ENCODE peak calls at places on chromosomes 3 and 15, in five cellular contexts. X, V, U, O and K are unnamed samples.

GRCh38 chr3:52291508-52292181 is 4.0 kb downstream of the GLYCTK start:
- DNase-seq in U (no peak), O (peak), X (no peak), V (no peak), K (peak)

GRCh38 chr15:82556315-82557035 is 16.2 kb upstream of the RPS17 start:
- DNase-seq in X (no peak), V (no peak), O (no peak), U (no peak), K (no peak)

GRCh38 chr3:186783731-186784515 is 546 bp downstream of the EIF4A2 start:
- DNase-seq in V (peak), O (peak), X (peak), U (peak), K (peak)

GRCh38 chr3:183807329-183807728 is 18.0 kb downstream of the MAP6D1 start:
- DNase-seq in X (no peak), V (no peak), U (no peak), O (no peak), K (no peak)

GRCh38 chr15:98580577-98580976 is 67.8 kb upstream of the IGF1R start:
- DNase-seq in O (no peak), V (no peak), U (no peak), X (no peak), K (peak)

GRCh38 chr3:106822204-106822603 is 555.0 kb upstream of the CCDC54 start:
- DNase-seq in V (no peak), X (no peak), U (no peak), O (no peak), K (no peak)

GRCh38 chr3:55245391-55245790 is 241.7 kb downstream of the WNT5A start:
- DNase-seq in X (no peak), O (no peak), V (peak), U (no peak), K (no peak)

GRCh38 chr3:46092704-46093085 is 65.4 kb upstream of the XCR1 start:
- DNase-seq in V (no peak), X (no peak), U (no peak), O (no peak), K (no peak)

GRCh38 chr3:94159062-94159726 is 96.3 kb downstream of the NSUN3 start:
- DNase-seq in V (peak), X (no peak), O (no peak), U (no peak), K (no peak)

GRCh38 chr3:143595456-143596077 is 252.7 kb downstream of the SLC9A9 start:
- DNase-seq in V (no peak), X (no peak), U (no peak), O (no peak), K (no peak)

GRCh38 chr3:30538787-30539186 is 67.6 kb upstream of the TGFBR2 start:
- DNase-seq in V (peak), O (no peak), X (no peak), U (no peak), K (peak)

GRCh38 chr3:105365536-105366301 is 990 bp upstream of the ALCAM start:
- DNase-seq in V (peak), O (no peak), U (peak), X (peak), K (peak)

GRCh38 chr3:16943857-16944256 is 59.1 kb downstream of the PLCL2 start:
- DNase-seq in O (no peak), V (no peak), U (no peak), X (no peak), K (no peak)

GRCh38 chr15:76861815-76862397 is 43.2 kb downstream of the SCAPER start:
- DNase-seq in O (no peak), V (no peak), X (no peak), U (no peak), K (no peak)

GRCh38 chr3:52458770-52459540 is 3.6 kb downstream of the NISCH start:
- DNase-seq in V (no peak), U (no peak), X (no peak), O (no peak), K (no peak)

GRCh38 chr3:59128685-59129084 is 78.9 kb upstream of the CFAP20DC start:
- DNase-seq in O (peak), V (no peak), X (peak), U (peak), K (no peak)

GRCh38 chr3:149330609-149331008 is 2.8 kb downstream of the TM4SF18 start:
- DNase-seq in X (no peak), U (no peak), V (peak), O (no peak), K (no peak)

GRCh38 chr15:51796777-51797474 is 32.5 kb upstream of the TMOD3 start:
- DNase-seq in X (no peak), U (no peak), O (no peak), V (no peak), K (peak)

GRCh38 chr3:50550079-50550736 is 17.3 kb downstream of the C3orf18 start:
- DNase-seq in X (peak), U (peak), O (peak), V (peak), K (peak)

GRCh38 chr3:158991146-158991705 is 189.4 kb downstream of the MFSD1 start:
- DNase-seq in U (peak), O (peak), V (no peak), X (no peak), K (no peak)

GRCh38 chr3:195080571-195081141 is 190.3 kb downstream of the XXYLT1 start:
- DNase-seq in X (no peak), U (no peak), V (no peak), O (no peak), K (no peak)

GRCh38 chr3:157913751-157914150 is 192.5 kb downstream of the SHOX2 start:
- DNase-seq in V (peak), X (no peak), O (no peak), U (no peak), K (no peak)

GRCh38 chr3:161689699-161690098 is 193.1 kb downstream of the OTOL1 start:
- DNase-seq in X (no peak), O (no peak), V (no peak), U (no peak), K (no peak)

GRCh38 chr3:177287231-177287630 is 89.9 kb upstream of the TBL1XR1 start:
- DNase-seq in V (no peak), U (no peak), X (no peak), O (no peak), K (no peak)

DNA sequence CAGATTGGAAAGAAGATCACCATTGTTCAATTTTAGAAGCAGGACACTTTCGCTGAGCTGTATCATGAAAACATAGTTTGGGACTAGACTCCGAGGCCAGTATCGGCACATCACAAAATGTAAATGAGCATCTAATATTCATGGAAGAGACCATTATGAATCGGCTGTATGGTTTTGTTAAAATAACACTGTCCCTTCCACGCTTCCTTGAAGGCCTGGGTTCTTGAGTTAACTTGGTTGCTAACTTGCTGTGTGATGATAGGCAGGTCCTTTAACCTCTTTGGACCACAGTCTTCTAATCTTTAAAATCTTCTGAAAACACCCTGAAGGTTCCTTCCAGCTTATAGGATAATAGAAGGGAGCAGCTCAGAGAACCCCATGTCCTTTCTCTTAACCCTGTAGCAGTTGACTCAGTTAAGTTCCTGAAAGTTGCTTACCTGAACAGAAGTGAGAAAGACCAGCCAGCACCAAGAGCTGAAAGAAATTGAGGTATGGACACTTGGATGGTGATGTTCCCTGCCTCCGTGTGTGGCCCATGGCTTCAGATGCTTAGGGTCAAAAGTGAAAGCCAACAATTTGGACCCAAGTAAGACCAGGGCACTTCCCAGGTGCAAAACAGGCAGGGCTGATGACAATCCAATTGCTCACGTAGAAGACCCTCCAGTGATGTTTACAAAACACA is 2.1 kb downstream of the CD80 start:
- DNase-seq in V (no peak), X (no peak), O (no peak), U (no peak), K (no peak)
- H4K91ac ChIP-seq in V (no peak), X (no peak), O (no peak), U (no peak), K (no peak)

GRCh38 chr3:138944136-138944658 is 2.7 kb downstream of the FOXL2 start:
- DNase-seq in U (peak), X (no peak), V (no peak), O (peak), K (no peak)

GRCh38 chr3:138946554-138947302 is at the start of the genes FOXL2 and FOXL2NB:
- DNase-seq in V (peak), O (peak), U (peak), X (peak), K (peak)

GRCh38 chr3:138943724-138944131 is 3.2 kb downstream of the FOXL2 start:
- DNase-seq in U (no peak), V (no peak), X (no peak), O (no peak), K (peak)

GRCh38 chr3:138945646-138946553 is 1.0 kb downstream of the FOXL2 start:
- DNase-seq in V (peak), X (no peak), O (peak), U (peak), K (no peak)

DNA sequence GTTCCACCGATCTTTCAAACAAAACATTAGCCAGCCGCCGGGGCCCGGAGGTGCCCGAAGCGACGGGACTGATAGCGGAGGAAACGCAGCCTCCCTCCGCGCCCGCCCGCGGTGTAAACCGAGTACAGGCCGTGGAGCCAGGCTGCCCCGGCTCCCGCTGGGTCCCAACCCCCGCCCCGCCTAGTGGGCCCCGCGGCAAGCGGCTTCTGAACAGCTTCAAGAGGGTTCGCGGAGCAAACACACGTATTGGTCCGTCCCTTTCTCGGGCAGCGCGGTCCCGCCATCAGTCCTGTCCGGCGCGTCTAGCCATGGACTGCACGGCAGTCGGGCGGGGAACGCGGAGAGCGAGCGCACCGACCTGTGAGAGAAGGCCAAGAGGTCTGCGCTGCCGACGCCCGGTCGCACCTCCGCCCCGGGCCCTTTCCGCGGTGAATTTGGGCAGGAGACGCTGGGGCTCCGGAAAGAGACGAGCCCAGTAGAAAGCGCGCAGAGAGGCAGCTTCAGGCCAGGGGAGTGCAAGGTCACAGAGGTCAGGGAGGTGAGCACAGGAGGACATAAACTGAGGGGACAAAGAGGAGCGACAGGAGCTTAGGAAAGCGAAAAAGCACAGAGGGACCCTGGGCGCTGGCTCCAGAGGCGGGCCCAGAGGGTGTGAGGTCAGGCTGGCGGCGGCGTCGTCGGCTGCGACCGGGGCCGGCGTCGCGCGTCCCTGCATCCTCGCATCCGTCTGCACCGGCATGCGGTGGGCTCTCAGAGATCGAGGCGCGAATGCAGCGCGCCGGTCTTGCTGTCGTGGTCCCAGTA is 1.9 kb downstream of the FOXL2 start:
- DNase-seq in O (peak), X (peak), U (peak), V (no peak), K (peak)
- H3K4me2 ChIP-seq in O (peak), X (peak), U (peak), V (no peak), K (peak)

DNA sequence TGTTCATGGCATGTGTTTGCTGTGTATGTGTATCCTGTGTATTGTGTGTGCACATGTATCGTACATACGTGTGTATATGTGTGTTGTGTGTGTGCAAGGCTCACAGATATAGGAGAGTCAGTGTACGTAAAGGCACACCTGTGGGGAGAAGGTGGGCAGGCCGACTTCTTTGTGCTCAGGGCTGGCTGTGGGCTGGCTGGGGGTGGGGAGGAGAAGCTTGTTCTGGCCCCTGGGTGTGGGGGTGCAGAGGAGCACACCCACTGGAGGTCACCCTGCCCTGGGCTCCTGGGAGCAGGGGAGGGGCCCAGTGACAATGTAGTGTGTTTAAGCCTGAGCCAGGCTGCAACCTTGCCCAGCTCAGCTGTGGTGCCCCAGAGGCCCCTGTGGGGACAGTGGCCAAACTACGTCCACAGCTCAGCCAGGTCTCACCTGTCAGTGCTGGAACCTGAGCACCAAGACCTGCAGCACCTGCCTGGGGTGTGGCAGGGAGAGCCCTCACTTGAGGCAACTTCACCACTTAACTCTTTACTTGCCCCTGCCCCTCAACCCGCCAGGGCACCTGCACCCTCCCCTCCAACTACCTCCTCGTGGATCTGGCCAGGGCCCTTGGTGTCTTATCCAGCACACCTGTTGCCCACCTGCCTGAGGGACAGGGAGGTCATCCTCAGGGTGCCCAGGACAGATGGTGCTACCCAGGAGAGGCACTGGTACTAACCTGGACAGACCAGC is 2.6 kb upstream of the HHATL start:
- DNase-seq in O (peak), U (no peak), X (no peak), V (no peak), K (no peak)
- H2BK15ac ChIP-seq in O (peak), U (no peak), X (no peak), V (no peak), K (no peak)

GRCh38 chr3:126958638-126959085 is 24.3 kb upstream of the PLXNA1 start:
- DNase-seq in O (no peak), X (no peak), U (no peak), V (no peak), K (no peak)
- H4K91ac ChIP-seq in O (no peak), X (peak), U (no peak), V (no peak), K (no peak)

GRCh38 chr15:55942332-55942731 is 51.1 kb downstream of the NEDD4 start:
- DNase-seq in V (no peak), O (no peak), X (no peak), U (no peak), K (no peak)

DNA sequence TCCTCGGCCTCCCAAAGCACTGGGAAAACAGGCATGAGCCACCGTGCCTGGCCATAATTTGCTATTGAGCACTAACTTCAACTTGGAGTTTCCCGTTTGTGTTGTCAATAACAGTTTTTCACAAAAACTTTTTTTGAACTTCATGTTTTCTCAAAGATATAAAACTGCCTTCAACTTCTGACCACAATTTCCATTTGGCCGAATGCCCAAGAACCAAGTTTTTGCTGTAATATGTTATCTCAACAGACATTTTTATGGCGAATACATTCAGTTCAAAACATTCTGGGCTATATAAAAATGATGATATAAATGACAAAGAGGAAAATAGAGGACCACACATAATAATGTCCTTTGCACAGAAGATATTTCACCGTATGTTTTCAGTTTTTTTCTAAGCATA is 56.4 kb downstream of the NEDD4 start:
- DNase-seq in X (no peak), O (no peak), U (no peak), V (peak), K (peak)
- H3K4me2 ChIP-seq in X (no peak), O (no peak), U (no peak), V (no peak), K (no peak)

GRCh38 chr15:62653122-62653521 is 389.4 kb upstream of the TPM1 start:
- DNase-seq in O (no peak), V (no peak), U (no peak), X (no peak), K (no peak)

GRCh38 chr15:62658498-62658897 is 384.0 kb upstream of the TPM1 start:
- DNase-seq in U (no peak), O (no peak), X (no peak), V (no peak), K (peak)

GRCh38 chr15:62656071-62656470 is 386.5 kb upstream of the TPM1 start:
- DNase-seq in X (no peak), U (no peak), O (no peak), V (no peak), K (no peak)
- H2BK15ac ChIP-seq in X (no peak), U (no peak), O (no peak), V (no peak), K (no peak)